ENCODE peak calls at places on chromosomes 6 and 20, in five cellular contexts. R, K, J, O and C are unnamed samples.

GRCh38 chr6:167005350-167006159 is 6.4 kb downstream of the CEP43 start:
- DNase-seq in K (peak), R (peak), J (no peak), O (no peak), C (no peak)

GRCh38 chr20:41367393-41367695 is 726 bp upstream of the EMILIN3 start:
- DNase-seq in K (no peak), R (no peak), O (no peak), J (no peak), C (no peak)

GRCh38 chr6:149696904-149697303 is 21.0 kb downstream of the LATS1 start:
- DNase-seq in J (no peak), O (no peak), R (no peak), K (no peak), C (no peak)

GRCh38 chr6:130740308-130740707 is 86.9 kb upstream of the SMLR1 start:
- DNase-seq in K (no peak), R (no peak), J (no peak), O (no peak), C (no peak)

GRCh38 chr20:63958471-63958870 is 2.3 kb upstream of the UCKL1 start:
- DNase-seq in K (no peak), R (no peak), J (no peak), O (no peak), C (no peak)

GRCh38 chr6:3724451-3725144 is 26.9 kb downstream of the PXDC1 start:
- DNase-seq in J (no peak), O (no peak), R (no peak), K (no peak), C (no peak)

GRCh38 chr6:131950767-131951575 is at the start of gene CCN2:
- DNase-seq in O (peak), K (peak), J (peak), R (peak), C (peak)

GRCh38 chr20:49450281-49450707 is 32.2 kb downstream of the KCNB1 start:
- DNase-seq in K (no peak), J (no peak), O (no peak), R (no peak), C (no peak)

GRCh38 chr20:34773726-34774125 is 51.7 kb downstream of the NCOA6 start:
- DNase-seq in R (no peak), K (no peak), O (no peak), J (no peak), C (no peak)

GRCh38 chr6:38215225-38215624 is 395.7 kb downstream of the ZFAND3 start:
- DNase-seq in R (no peak), O (no peak), K (no peak), J (no peak), C (no peak)

GRCh38 chr20:49381558-49382493 is 100.6 kb downstream of the KCNB1 start:
- DNase-seq in R (peak), O (peak), J (peak), K (peak), C (no peak)

GRCh38 chr6:33061987-33062386 is 11.5 kb downstream of the HLA-DPA1 start:
- DNase-seq in K (no peak), J (no peak), O (no peak), R (no peak), C (no peak)

GRCh38 chr6:109284675-109285074 is 97.6 kb downstream of the CD164 start:
- DNase-seq in O (no peak), K (no peak), R (no peak), J (no peak), C (no peak)

GRCh38 chr20:20926222-20926905 is 179.8 kb downstream of the LINC00237 start:
- DNase-seq in R (no peak), K (no peak), O (no peak), J (no peak), C (no peak)

GRCh38 chr6:112979830-112980229 is 632.7 kb downstream of the RFPL4B start:
- DNase-seq in R (no peak), O (peak), K (no peak), J (no peak), C (no peak)

GRCh38 chr6:30711758-30712380 is 5.2 kb downstream of the MDC1 start:
- DNase-seq in O (no peak), J (no peak), K (no peak), R (no peak), C (no peak)

GRCh38 chr20:32980131-32980941 is 23.9 kb downstream of the SUN5 start:
- DNase-seq in J (no peak), R (no peak), K (no peak), O (peak), C (no peak)

GRCh38 chr6:149890629-149891045 is 7.3 kb downstream of the RAET1E start:
- DNase-seq in J (no peak), R (no peak), K (no peak), O (no peak), C (no peak)

GRCh38 chr6:156774872-156775405 is 2.2 kb upstream of the ARID1B start:
- DNase-seq in O (peak), K (no peak), R (no peak), J (no peak), C (no peak)

GRCh38 chr6:126268087-126268486 is 71.8 kb upstream of the CENPW start:
- DNase-seq in J (no peak), R (no peak), K (no peak), O (no peak), C (no peak)

GRCh38 chr6:84569882-84570281 is 194.5 kb downstream of the TBX18 start:
- DNase-seq in R (no peak), K (no peak), J (no peak), O (no peak), C (no peak)

GRCh38 chr6:10837009-10837691 is 1.2 kb downstream of the MAK start:
- DNase-seq in O (peak), R (peak), K (peak), J (peak), C (no peak)

GRCh38 chr20:33733654-33734576 is 2.1 kb downstream of the ZNF341 start:
- DNase-seq in R (no peak), K (peak), J (peak), O (peak), C (no peak)

GRCh38 chr6:1819007-1819406 is 209.3 kb downstream of the FOXC1 start:
- DNase-seq in O (no peak), R (no peak), J (no peak), K (no peak), C (no peak)

GRCh38 chr20:2817341-2817726 is 1.2 kb downstream of the TMEM239 start:
- DNase-seq in O (no peak), J (no peak), R (no peak), K (no peak), C (no peak)

GRCh38 chr20:62696999-62697398 is 11.6 kb upstream of the NTSR1 start:
- DNase-seq in R (no peak), J (no peak), K (no peak), O (no peak), C (no peak)

GRCh38 chr20:13302647-13303425 is 81.8 kb downstream of the ISM1 start:
- DNase-seq in R (no peak), J (peak), K (no peak), O (no peak), C (no peak)

GRCh38 chr6:14851286-14851685 is 394.6 kb upstream of the JARID2 start:
- DNase-seq in R (no peak), K (no peak), O (no peak), J (no peak), C (no peak)

GRCh38 chr6:69622230-69622629 is 174.6 kb downstream of the LMBRD1 start:
- DNase-seq in J (no peak), O (no peak), R (no peak), K (no peak), C (no peak)

GRCh38 chr6:163162007-163162873 is 252.3 kb upstream of the QKI start:
- DNase-seq in J (no peak), K (no peak), O (no peak), R (no peak), C (no peak)
- H3K27ac ChIP-seq in J (no peak), K (no peak), O (no peak), R (no peak), C (no peak)

DNA sequence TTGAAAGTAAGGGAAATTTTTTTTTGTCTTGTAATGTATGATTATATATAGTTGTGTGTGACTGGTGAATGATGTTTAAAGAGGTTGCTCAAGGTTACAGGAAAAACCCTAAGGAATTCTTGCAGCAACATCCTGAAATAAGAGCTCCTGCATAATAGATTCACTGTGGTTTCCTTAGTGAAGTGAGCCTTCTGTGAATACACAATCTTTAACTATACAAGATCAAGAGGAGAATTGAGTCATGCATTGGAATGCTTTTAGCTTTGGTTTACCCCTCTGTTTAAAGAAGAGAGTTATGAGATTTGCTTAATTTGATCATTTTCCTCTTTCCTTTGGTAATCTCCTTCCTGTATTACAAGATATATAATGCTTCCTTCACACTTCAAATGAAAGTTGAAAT is 141.6 kb upstream of the EYA4 start:
- DNase-seq in K (no peak), O (no peak), R (no peak), J (no peak), C (no peak)
- TF ChIP-seq EP300 in K (no peak), O (no peak), R (no peak), J (no peak), C (no peak)

DNA sequence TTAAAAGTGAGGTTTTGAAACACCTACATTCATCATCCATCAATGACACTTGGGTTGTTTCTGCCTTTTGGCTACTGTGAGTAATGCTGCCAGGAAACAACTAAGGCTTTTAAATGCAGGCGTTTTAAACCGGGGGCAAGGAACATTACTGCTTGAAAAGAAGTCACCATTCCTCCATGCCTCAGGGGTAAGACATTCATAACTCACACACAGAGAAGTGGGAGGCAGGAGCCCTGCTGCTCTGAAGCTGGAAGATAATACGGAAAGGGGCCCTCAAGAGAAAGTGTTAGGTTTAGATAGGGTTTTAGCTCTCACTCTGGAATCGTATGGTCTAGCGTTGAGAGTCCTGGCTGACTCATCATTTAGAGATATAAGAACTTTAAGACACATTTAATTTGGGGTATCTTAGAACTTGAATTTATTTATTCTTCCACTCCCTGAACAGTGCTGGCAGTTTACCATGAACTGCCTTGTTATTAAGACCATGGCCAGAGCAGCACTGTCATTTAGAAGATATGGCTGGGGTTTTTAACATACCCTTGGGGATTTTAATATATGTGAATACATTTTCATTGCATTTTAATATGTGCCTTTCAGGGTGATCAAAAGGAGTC is 1.8 kb downstream of the TUBB1 start:
- DNase-seq in J (no peak), K (no peak), O (no peak), R (no peak), C (no peak)
- H3K27ac ChIP-seq in J (no peak), K (no peak), O (no peak), R (no peak), C (no peak)

DNA sequence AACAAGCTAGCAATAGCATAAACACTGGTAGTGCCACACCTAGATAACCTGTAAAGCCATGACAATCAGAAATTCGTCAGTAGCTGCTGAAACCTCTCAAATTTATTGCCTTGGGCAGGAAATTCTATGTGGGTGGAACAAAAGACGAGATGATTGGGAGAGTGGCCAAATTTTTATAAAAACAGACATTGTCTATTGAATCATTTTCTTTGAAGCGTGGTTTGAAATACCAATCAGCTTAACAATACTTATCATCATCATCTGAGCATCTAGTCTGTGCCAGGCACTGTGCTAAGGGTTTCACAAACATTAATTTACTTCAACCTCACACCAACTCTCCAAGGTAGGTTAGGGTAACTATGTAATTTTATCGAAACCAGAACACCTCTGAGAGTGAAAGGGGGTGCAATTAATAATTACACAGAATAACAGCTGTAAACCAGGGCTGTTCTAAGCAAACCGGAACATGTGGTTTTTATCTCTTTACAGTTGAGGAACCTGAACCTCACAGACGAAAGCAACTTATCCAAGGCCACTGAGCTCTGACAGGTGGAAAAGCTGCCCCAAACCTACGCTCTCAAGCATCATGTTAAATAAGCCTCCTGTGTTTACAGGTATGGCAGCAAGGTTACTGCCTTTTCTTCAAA is 43.4 kb downstream of the NHSL1 start:
- DNase-seq in O (no peak), J (no peak), K (no peak), R (no peak), C (no peak)
- TF ChIP-seq EP300 in O (no peak), J (no peak), K (no peak), R (no peak), C (no peak)

DNA sequence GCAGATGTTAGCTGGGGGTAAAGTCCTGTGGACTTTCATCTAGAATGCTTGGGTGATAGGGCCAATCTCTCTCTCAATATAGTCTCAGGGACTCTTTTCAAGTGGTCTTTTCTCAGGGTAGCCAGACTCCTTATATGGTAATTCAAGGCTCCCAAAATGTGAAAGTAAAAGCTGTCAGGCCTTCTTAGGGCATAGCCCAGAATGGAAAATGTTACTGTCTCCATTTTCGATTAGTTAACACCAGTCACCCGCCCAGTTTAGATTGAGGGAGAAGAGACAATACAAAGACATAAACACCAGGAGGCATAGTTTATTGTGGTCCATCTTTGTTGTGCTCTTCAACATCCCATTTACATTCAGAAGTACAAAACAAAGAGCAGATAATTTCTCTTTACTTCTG is 295.8 kb downstream of the EPHA7 start:
- DNase-seq in J (no peak), K (no peak), R (no peak), O (no peak), C (no peak)
- H3K27ac ChIP-seq in J (no peak), K (no peak), R (no peak), O (no peak), C (no peak)